ENCODE peak calls at places on chromosome 11, in five cellular contexts. A, R, J, G and P are unnamed samples. For H3K4me1, the result is how much of the 10 kb centered on the place peaks cover.

GRCh38 chr11:125871391-125872137 is 15.9 kb upstream of the HYLS1 start:
- DNase-seq in A (no peak), R (peak), J (peak), G (peak), P (peak)

GRCh38 chr11:116229581-116229980 is 543.2 kb downstream of the BUD13 start:
- DNase-seq in A (no peak), R (no peak), J (no peak), G (no peak), P (no peak)

GRCh38 chr11:66510990-66511339 is 530 bp downstream of the BBS1 start:
- DNase-seq in A (no peak), R (no peak), J (no peak), G (no peak), P (no peak)

GRCh38 chr11:46694095-46694494 is 6.3 kb downstream of the ARHGAP1 start:
- DNase-seq in A (no peak), R (no peak), J (no peak), G (no peak), P (no peak)

GRCh38 chr11:75325713-75326438 is 25.6 kb downstream of the ARRB1 start:
- DNase-seq in A (no peak), R (no peak), J (no peak), G (no peak), P (peak)

GRCh38 chr11:65911682-65912568 is 6.9 kb downstream of the C11orf68 start:
- DNase-seq in A (peak), R (no peak), J (peak), G (no peak), P (no peak)

GRCh38 chr11:10373340-10373739 is 68.5 kb downstream of the ADM start:
- DNase-seq in A (no peak), R (no peak), J (no peak), G (no peak), P (no peak)

GRCh38 chr11:43825217-43825816 is 55.3 kb upstream of the ALKBH3 start:
- DNase-seq in A (no peak), R (no peak), J (peak), G (no peak), P (peak)

GRCh38 chr11:57638005-57638760 is 11.5 kb downstream of the YPEL4 start:
- DNase-seq in A (peak), R (no peak), J (peak), G (no peak), P (peak)

GRCh38 chr11:121634889-121635288 is 182.1 kb upstream of the SORL1-AS1 start:
- DNase-seq in A (no peak), R (no peak), J (peak), G (no peak), P (no peak)

GRCh38 chr11:11946878-11947277 is 61.5 kb downstream of the DKK3 start:
- DNase-seq in A (no peak), R (no peak), J (no peak), G (no peak), P (no peak)

GRCh38 chr11:32172771-32173170 is 81.9 kb downstream of the RCN1 start:
- DNase-seq in A (no peak), R (no peak), J (peak), G (no peak), P (peak)

GRCh38 chr11:2899080-2899783 is 13.7 kb upstream of the CDKN1C start:
- DNase-seq in A (peak), R (no peak), J (no peak), G (no peak), P (no peak)

GRCh38 chr11:12469451-12469850 is 92.1 kb downstream of the PARVA start:
- DNase-seq in A (no peak), R (no peak), J (peak), G (no peak), P (no peak)

DNA sequence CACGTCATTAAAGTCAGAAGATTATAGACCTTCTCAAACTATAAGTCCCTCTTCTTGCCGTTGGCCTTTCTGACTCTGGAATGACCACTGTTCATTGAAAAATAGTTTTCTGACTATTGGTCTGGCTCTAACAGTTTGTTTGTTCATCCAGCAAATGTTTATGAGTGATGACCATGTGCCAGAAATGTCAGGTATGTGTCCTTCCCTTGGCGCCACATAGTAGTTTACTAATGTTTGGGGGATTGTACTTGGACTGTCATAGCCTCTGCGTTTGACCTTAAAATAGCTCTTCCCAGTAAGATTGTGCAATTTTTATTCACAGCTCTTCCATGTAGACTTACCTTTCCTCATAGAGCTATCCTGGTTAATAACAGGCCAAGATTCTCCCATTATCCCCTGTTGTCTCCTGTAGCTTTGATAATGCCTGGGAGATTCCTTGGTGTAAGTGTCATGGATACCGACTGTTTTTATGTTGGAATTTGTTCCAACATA is 13.7 kb downstream of the MCAM start:
- DNase-seq in A (peak), R (no peak), J (no peak), G (no peak), P (no peak)
- H3K4me1 ChIP-seq in A (under half), R (under half), J (under half), G (under half), P (under half)

GRCh38 chr11:123301696-123302400 is 106.8 kb upstream of the CLMP start:
- DNase-seq in A (no peak), R (peak), J (peak), G (peak), P (peak)

GRCh38 chr11:123299721-123300120 is 104.7 kb upstream of the CLMP start:
- DNase-seq in A (no peak), R (no peak), J (no peak), G (no peak), P (no peak)

GRCh38 chr11:123302751-123303195 is 107.7 kb upstream of the CLMP start:
- DNase-seq in A (no peak), R (no peak), J (peak), G (no peak), P (no peak)

GRCh38 chr11:123300874-123301695 is 106.0 kb upstream of the CLMP start:
- DNase-seq in A (no peak), R (peak), J (no peak), G (peak), P (no peak)

DNA sequence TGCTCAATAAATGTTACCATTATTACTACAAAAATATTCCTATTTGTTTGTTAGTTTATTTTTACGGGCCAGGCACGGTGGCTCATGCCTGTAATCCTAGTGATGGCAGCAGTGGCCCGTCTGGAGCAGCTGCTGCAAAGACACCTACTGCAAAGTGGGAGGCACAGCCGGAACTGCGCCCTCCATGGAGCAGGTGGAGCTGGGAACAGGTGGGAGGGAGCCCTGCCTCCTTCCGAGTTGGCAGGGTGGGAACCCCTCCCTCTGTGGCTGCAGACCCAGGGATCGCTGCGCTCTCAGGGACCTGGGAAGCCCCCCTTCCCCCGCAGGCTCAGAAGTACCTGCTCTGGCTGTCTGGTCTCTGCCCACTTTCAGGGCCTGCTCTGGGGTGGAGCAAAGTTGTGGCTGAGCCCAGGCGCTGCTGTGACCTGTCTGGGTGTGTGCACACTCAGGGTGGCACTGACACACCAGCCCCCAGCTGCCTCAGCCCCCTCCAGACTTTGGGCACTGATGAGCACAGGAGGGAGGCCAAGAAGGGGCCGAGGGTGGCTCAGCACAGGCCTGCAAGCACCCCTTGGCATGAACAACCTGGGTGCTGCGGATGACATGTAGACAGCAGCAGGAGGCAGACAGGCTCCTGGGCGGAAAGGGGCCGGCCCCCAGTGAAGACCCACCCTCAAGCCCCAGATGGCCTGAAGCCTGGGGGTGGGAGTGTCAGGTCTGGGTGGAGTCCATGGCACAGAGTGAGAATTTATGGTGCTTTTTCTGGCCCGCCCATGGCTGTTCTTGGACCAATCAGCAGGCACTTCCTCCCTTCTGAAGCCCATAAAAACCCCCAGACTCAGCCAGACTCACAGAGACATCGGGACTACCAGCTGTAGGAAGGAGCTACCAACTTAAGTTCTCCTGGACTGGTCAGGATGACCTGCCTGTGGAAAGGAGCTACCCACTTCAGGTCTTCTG is 103.7 kb upstream of the CLMP start:
- DNase-seq in A (no peak), R (no peak), J (peak), G (no peak), P (no peak)
- H3K4me1 ChIP-seq in A (under half), R (under half), J (under half), G (under half), P (under half)

GRCh38 chr11:69970785-69971535 is 107.2 kb upstream of the ANO1 start:
- DNase-seq in A (no peak), R (no peak), J (no peak), G (no peak), P (no peak)

GRCh38 chr11:69971741-69972140 is 106.4 kb upstream of the ANO1 start:
- DNase-seq in A (no peak), R (no peak), J (no peak), G (no peak), P (no peak)

GRCh38 chr11:69968407-69969347 is 109.4 kb upstream of the ANO1 start:
- DNase-seq in A (no peak), R (no peak), J (no peak), G (no peak), P (peak)

GRCh38 chr11:69972351-69972802 is 105.7 kb upstream of the ANO1 start:
- DNase-seq in A (no peak), R (peak), J (no peak), G (peak), P (no peak)

DNA sequence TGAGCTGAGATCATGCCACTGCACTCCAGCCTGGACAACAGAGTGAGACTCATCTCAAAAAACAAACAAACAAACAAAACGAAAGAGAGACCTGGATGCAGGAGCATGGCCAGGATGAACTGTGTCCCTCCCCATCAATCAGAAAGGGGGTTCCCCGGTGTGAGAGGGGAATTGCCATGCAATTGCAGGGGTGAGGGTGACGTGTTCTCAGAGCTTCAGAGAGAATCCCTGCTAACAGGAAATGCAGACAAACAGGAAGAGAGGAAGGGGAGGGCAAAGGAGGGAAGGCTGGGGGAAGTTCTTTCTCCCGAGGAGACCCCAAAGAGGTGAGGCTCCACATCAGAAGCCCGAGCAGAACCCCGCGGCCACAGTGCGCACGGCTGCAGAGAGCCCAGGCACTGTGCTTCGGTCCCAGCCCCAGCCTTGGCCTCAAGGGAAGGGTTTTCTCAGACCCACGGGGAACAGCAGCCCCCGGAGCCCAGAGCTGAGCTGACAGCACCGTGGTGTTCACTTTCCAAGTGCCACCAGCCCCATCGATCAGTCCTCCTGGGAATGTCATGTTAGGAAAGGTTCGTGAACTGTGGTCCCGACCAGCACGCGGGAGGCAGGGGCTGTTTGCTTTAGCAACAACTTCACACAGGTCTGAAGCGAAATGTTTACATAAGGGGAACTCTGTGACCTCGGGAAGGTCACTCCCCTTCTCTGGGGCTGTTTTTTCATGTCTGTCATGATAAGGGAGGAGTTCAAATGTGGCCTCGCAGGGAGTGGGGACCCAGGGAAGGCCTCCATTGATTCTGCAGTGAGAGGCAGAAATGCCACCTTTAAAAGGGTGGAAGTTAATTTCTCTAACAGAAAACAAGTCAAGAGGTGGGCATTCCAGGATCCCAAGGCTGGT is 108.0 kb upstream of the ANO1 start:
- DNase-seq in A (no peak), R (no peak), J (no peak), G (no peak), P (no peak)
- H3K4me1 ChIP-seq in A (under half), R (under half), J (under half), G (under half), P (under half)

DNA sequence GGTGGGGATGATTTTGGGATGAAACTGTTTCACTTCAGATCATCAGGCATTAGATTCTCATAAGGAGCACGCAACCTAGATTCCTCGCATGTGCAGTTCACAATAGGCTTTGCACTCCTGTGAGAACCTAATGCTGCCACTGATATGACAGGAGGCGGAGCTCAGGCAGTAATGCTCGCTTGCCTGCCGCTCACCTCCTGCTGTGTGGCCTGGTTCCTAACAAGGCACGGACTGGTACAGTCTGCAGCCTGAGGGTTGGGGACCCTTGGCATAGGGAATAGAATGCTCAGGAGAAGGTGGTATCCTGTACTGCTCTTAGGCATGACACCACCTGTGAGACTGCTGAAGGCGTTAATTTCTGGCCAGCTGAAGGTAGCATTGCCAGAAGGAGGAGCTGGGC is 47.0 kb downstream of the STIM1 start:
- DNase-seq in A (no peak), R (no peak), J (no peak), G (no peak), P (no peak)
- H3K4me1 ChIP-seq in A (under half), R (half or more), J (under half), G (half or more), P (under half)

GRCh38 chr11:118095967-118096367 is 9.2 kb upstream of the SMIM35 start:
- DNase-seq in A (no peak), R (no peak), J (no peak), G (no peak), P (no peak)
- H3K4me1 ChIP-seq in A (under half), R (under half), J (under half), G (under half), P (under half)

DNA sequence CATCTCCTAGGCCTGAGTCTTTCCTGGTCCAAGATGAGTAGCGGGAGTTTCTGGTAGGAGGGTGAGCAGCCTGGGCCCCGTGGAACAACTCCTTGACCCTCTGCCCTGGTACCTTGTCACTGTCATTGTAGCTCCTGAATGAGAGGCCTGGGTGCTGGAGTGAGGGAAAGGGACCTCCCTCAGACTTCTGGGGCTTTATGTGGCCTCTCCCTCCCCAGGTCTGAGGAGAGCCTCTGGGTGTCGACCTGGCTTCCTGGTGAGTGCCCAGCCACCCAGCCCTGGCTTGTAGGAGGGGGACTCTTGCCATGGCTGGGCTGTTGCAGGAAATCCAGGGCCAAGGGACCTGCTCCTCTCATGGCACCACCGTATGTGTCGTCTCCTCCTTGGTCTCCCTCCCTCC is 3.9 kb downstream of the P2RY2 start:
- DNase-seq in A (no peak), R (no peak), J (no peak), G (no peak), P (no peak)
- H3K4me1 ChIP-seq in A (under half), R (under half), J (under half), G (under half), P (under half)

GRCh38 chr11:113110046-113110445 is 148.8 kb downstream of the NCAM1 start:
- DNase-seq in A (no peak), R (no peak), J (no peak), G (no peak), P (no peak)
- H3K4me1 ChIP-seq in A (under half), R (under half), J (under half), G (under half), P (under half)

DNA sequence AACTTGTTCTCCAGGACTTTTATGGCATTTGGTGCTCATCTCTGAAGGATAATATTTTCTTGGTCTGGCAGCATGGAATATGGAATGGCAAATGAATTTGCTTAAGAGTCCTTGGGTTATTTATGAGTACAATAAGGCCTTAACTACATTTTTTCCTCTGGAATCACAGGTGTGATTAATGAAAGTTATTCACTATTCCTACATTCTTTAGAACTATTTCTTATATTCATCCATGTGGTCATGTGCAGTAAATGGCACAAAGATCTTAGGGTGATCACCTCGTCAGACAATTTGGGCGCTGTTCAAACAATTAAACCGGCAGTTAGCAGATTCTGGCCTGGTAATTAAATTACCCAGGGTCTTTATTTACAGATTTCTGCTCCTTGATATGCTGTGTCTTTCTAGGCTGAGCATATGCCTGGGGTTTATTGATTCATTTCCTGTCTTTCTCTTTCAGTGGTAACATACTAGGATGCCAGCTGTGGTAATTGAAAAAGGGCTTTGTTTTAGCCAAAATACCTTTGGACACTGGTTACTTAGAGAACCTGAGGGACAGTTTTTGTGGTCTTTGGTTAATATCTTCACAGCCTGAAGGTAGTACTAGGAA is 31.6 kb downstream of the SIK2 start:
- DNase-seq in A (no peak), R (no peak), J (no peak), G (no peak), P (no peak)
- H3K4me1 ChIP-seq in A (under half), R (under half), J (under half), G (under half), P (under half)

GRCh38 chr11:8087185-8087584 is 6.2 kb downstream of the TUB start:
- DNase-seq in A (no peak), R (no peak), J (peak), G (no peak), P (no peak)
- H3K4me1 ChIP-seq in A (under half), R (under half), J (under half), G (under half), P (under half)